ENCODE peak calls at places on chromosomes 7 and 10, in four cellular contexts. One of them, this sample, is unnamed.

GRCh38 chr10:63164045-63164722 is 31.1 kb downstream of the NRBF2 start:
- DNase-seq in fibroblast of lung: no peak
- DNase-seq in OCI-LY7: no peak
- DNase-seq in esophagus squamous epithelium: no peak
- DNase-seq in this sample: no peak

GRCh38 chr10:78458983-78459638 is 425.4 kb downstream of the RPS24 start:
- DNase-seq in OCI-LY7: no peak
- DNase-seq in esophagus squamous epithelium: no peak
- DNase-seq in fibroblast of lung: peak; percentile 93
- DNase-seq in this sample: no peak

GRCh38 chr10:78977761-78978305 is 90.9 kb upstream of the ZMIZ1 start:
- DNase-seq in esophagus squamous epithelium: no peak
- DNase-seq in fibroblast of lung: peak; percentile 86
- DNase-seq in OCI-LY7: no peak
- DNase-seq in this sample: no peak

GRCh38 chr10:43854042-43854441 is 205.4 kb upstream of the ZNF32 start:
- DNase-seq in OCI-LY7: no peak
- DNase-seq in fibroblast of lung: peak; percentile 77
- DNase-seq in esophagus squamous epithelium: no peak
- DNase-seq in this sample: no peak

GRCh38 chr10:80410578-80411145 is 2.3 kb downstream of the PRXL2A start:
- DNase-seq in esophagus squamous epithelium: no peak
- DNase-seq in OCI-LY7: no peak
- DNase-seq in fibroblast of lung: no peak
- DNase-seq in this sample: no peak

GRCh38 chr10:117503170-117503885 is 39.2 kb upstream of the EMX2 start:
- DNase-seq in esophagus squamous epithelium: no peak
- DNase-seq in OCI-LY7: no peak
- DNase-seq in fibroblast of lung: no peak
- DNase-seq in this sample: no peak

GRCh38 chr7:135929249-135929648 is 47.9 kb downstream of the MTPN start:
- DNase-seq in fibroblast of lung: peak; percentile 36
- DNase-seq in esophagus squamous epithelium: no peak
- DNase-seq in OCI-LY7: no peak
- DNase-seq in this sample: no peak

GRCh38 chr10:79310911-79311573 is 36.2 kb upstream of the PPIF start:
- DNase-seq in esophagus squamous epithelium: no peak
- DNase-seq in OCI-LY7: no peak
- DNase-seq in fibroblast of lung: no peak
- DNase-seq in this sample: no peak

GRCh38 chr7:29372351-29372931 is 177.9 kb downstream of the CHN2 start:
- DNase-seq in esophagus squamous epithelium: no peak
- DNase-seq in fibroblast of lung: peak; percentile 58
- DNase-seq in OCI-LY7: no peak
- DNase-seq in this sample: no peak

DNA sequence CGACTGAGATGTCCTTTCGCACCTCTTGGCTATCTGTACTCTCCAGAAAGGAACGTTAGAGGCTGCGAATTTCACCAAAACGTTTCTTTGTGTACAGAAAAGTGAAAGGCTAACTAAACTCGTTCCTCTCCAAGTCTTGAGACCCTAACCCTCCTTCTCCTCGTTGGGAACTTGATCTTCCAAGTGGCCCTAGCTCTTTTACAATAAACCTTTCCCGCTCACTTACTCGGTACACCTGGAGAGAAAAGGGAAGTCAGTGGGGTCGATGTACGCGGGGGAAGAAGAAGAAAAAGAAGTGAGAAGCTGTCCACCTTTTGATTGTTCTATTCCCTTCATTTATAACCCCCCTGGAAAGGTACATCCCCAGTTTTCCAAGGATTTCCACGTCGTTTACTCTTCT is 164.9 kb upstream of the PPP1R3A start:
- DNase-seq in esophagus squamous epithelium: no peak
- DNase-seq in fibroblast of lung: no peak
- DNase-seq in OCI-LY7: no peak
- DNase-seq in this sample: no peak
- H3K4me3 ChIP-seq in esophagus squamous epithelium: peak overlapping the region; percentile 82
- H3K4me3 ChIP-seq in fibroblast of lung: no peak overlapping the region
- H3K4me3 ChIP-seq in OCI-LY7: no peak overlapping the region
- H3K4me3 ChIP-seq in this sample: peak overlapping the region; percentile 84

GRCh38 chr7:149871576-149871975 is 2.2 kb upstream of the ATP6V0E2 start:
- DNase-seq in fibroblast of lung: no peak
- DNase-seq in esophagus squamous epithelium: no peak
- DNase-seq in OCI-LY7: no peak
- DNase-seq in this sample: no peak

GRCh38 chr7:149870701-149871483 is 2.9 kb upstream of the ATP6V0E2 start:
- DNase-seq in fibroblast of lung: no peak
- DNase-seq in OCI-LY7: no peak
- DNase-seq in esophagus squamous epithelium: no peak
- DNase-seq in this sample: no peak

GRCh38 chr7:149873968-149874643 is at the start of gene ATP6V0E2:
- DNase-seq in OCI-LY7: no peak
- DNase-seq in esophagus squamous epithelium: no peak
- DNase-seq in fibroblast of lung: no peak
- DNase-seq in this sample: no peak

GRCh38 chr7:149873074-149873967 is 448 bp upstream of the ATP6V0E2 start:
- DNase-seq in OCI-LY7: peak; percentile 95
- DNase-seq in fibroblast of lung: peak; percentile 89
- DNase-seq in esophagus squamous epithelium: peak; percentile 64
- DNase-seq in this sample: peak; percentile 81

DNA sequence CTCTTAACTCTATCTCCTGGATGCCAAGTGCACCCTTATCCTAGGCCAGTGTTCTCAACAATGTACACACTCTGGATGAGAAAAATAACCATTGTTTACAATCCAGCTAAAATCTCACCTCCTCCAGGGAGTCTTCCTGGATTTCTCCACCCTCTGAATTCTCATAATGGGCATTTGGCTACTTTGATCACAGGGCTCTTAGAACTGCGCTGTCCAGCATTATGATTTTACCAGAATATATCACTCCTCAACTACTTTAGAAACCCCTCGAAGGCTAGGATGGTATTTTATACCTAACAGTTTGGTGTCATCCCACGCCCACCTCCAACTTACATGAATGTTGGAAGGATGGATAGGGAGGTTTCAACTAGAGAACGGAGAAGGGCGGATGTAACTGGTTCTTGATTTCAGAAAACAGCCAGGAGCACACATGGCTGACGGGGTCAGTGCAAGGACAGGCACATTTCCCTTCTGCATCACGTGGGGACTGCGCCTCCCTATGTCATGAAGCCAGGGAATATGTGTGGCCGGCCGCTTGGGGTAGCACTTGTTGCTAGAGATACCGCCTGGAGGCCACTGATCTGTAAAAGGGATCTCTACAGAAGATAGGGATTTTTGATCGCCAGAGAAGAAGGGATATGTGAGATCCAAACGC is 1.2 kb upstream of the ATP6V0E2 start:
- DNase-seq in esophagus squamous epithelium: no peak
- DNase-seq in OCI-LY7: peak; percentile 50
- DNase-seq in fibroblast of lung: peak; percentile 82
- DNase-seq in this sample: peak; percentile 89
- TF ChIP-seq CTCF in esophagus squamous epithelium: no peak
- TF ChIP-seq CTCF in OCI-LY7: peak; percentile 28
- TF ChIP-seq CTCF in fibroblast of lung: peak; percentile 25
- TF ChIP-seq CTCF in this sample: no peak

DNA sequence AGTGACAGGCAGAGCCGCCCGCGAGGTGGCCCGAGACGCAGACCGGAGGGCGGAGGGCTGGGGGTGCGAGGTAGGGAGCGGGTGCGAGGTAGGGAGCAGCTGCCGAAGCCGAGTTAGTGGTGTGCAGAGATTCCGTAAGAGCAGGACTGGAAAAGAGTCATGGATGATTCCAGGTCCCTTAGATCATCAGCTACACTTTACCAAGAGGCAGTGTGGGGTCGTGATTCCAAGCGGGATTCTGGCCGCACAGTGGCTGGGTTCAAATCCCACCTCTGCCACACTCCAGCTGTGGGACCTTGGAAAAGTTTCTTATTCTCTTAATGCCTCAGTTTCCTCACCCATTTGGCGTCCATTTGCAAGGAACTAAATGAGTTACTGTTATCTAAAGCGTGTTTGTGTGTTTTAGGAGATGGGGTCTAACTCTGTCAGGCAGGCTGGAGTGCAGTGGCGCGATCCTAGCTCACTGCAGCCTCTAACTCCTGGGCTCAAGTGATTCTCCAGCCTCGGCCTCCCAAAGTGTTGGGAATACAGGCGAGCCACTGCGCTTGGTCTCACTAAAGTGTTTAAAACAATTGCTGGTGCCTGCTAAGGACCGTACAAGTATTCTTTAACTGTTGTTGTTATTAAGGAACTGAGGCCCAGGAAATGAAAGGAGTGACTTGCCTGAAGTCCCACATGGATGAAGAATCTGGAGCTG is 1.1 kb downstream of the NDUFB2 start:
- DNase-seq in fibroblast of lung: peak; percentile 58
- DNase-seq in esophagus squamous epithelium: no peak
- DNase-seq in OCI-LY7: no peak
- DNase-seq in this sample: no peak
- H3K4me3 ChIP-seq in fibroblast of lung: peak overlapping the region; percentile 71
- H3K4me3 ChIP-seq in esophagus squamous epithelium: peak overlapping the region; percentile 67
- H3K4me3 ChIP-seq in OCI-LY7: peak overlapping the region; percentile 77
- H3K4me3 ChIP-seq in this sample: peak overlapping the region; percentile 74

GRCh38 chr7:4849390-4849789 is 12.4 kb downstream of the PAPOLB start:
- DNase-seq in esophagus squamous epithelium: no peak
- DNase-seq in OCI-LY7: peak; percentile 31
- DNase-seq in fibroblast of lung: peak; percentile 20
- DNase-seq in this sample: no peak
- TF ChIP-seq CTCF in esophagus squamous epithelium: no peak
- TF ChIP-seq CTCF in OCI-LY7: peak; percentile 69
- TF ChIP-seq CTCF in fibroblast of lung: peak; percentile 40
- TF ChIP-seq CTCF in this sample: peak; percentile 12

GRCh38 chr10:122709971-122710370 is 10.3 kb upstream of the C10orf120 start:
- DNase-seq in OCI-LY7: no peak
- DNase-seq in esophagus squamous epithelium: no peak
- DNase-seq in fibroblast of lung: no peak
- DNase-seq in this sample: no peak

GRCh38 chr10:122715576-122715975 is 15.9 kb upstream of the C10orf120 start:
- DNase-seq in fibroblast of lung: no peak
- DNase-seq in OCI-LY7: no peak
- DNase-seq in esophagus squamous epithelium: no peak
- DNase-seq in this sample: no peak

GRCh38 chr10:122710576-122710975 is 10.9 kb upstream of the C10orf120 start:
- DNase-seq in esophagus squamous epithelium: no peak
- DNase-seq in fibroblast of lung: no peak
- DNase-seq in OCI-LY7: no peak
- DNase-seq in this sample: no peak

GRCh38 chr10:122707535-122707934 is 7.9 kb upstream of the C10orf120 start:
- DNase-seq in fibroblast of lung: no peak
- DNase-seq in esophagus squamous epithelium: no peak
- DNase-seq in OCI-LY7: no peak
- DNase-seq in this sample: no peak

GRCh38 chr10:122713091-122713885 is 13.6 kb upstream of the C10orf120 start:
- DNase-seq in OCI-LY7: no peak
- DNase-seq in esophagus squamous epithelium: no peak
- DNase-seq in fibroblast of lung: no peak
- DNase-seq in this sample: no peak
- H3K4me3 ChIP-seq in OCI-LY7: no peak overlapping the region
- H3K4me3 ChIP-seq in esophagus squamous epithelium: no peak overlapping the region
- H3K4me3 ChIP-seq in fibroblast of lung: no peak overlapping the region
- H3K4me3 ChIP-seq in this sample: no peak overlapping the region

GRCh38 chr10:33487014-33487776 is 152.7 kb upstream of the NRP1 start:
- DNase-seq in OCI-LY7: no peak
- DNase-seq in fibroblast of lung: peak; percentile 3
- DNase-seq in esophagus squamous epithelium: no peak
- DNase-seq in this sample: no peak
- TF ChIP-seq CTCF in OCI-LY7: no peak
- TF ChIP-seq CTCF in fibroblast of lung: peak; percentile 28
- TF ChIP-seq CTCF in esophagus squamous epithelium: no peak
- TF ChIP-seq CTCF in this sample: no peak

DNA sequence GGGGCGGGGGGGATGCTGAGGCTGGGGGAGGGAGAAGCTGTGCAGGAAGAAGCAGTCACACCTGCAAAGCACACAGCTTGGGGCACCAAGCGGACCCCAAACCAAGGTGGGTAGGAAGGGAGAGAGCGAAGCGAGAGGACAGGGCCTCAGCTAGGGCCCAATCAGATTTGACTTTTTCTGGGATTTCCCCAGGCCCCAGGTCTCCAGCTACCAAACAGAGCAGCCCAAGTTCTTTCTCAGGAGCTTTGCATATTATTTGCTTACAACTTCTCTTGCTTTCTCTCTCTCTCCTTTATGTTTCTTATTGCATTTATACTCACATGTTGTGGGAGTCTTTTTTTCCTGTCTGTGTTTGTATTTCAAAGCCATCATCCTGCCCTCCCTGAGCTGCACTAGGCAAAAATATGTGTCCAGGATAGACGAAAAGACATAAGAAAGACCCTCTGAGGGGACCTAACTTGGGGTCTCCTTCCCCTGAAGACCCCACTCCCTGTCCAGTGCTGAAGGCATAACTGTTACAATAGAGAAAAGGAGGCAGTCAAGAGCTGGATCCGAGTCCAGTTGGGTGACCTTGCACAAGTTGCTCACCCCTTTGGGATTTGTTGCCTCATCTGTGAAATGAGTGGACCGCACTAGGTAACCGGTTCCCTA is 50.6 kb upstream of the SMNDC1 start:
- DNase-seq in fibroblast of lung: no peak
- DNase-seq in esophagus squamous epithelium: no peak
- DNase-seq in OCI-LY7: peak; percentile 78
- DNase-seq in this sample: no peak
- H3K4me3 ChIP-seq in fibroblast of lung: no peak overlapping the region
- H3K4me3 ChIP-seq in esophagus squamous epithelium: no peak overlapping the region
- H3K4me3 ChIP-seq in OCI-LY7: peak overlapping the region; percentile 60
- H3K4me3 ChIP-seq in this sample: no peak overlapping the region

This sample was measured in ascending aorta.